ENCODE peak calls at places on chromosomes 1 and 21, in five cellular contexts. V, F, S, J and P are unnamed samples.

GRCh38 chr1:230197644-230198567 is 130.9 kb downstream of the GALNT2 start:
- DNase-seq in S (no peak), J (no peak), V (no peak), F (no peak), P (no peak)

GRCh38 chr1:157154940-157155514 is 16.8 kb upstream of the ETV3 start:
- DNase-seq in S (no peak), J (peak; percentile 50), F (peak; percentile 63), V (no peak), P (no peak)

GRCh38 chr1:22828151-22828817 is 117.6 kb downstream of the EPHB2 start:
- DNase-seq in F (peak; percentile 36), V (no peak), J (peak; percentile 41), S (no peak), P (no peak)

GRCh38 chr21:34796518-34797201 is 127.9 kb downstream of the CLIC6 start:
- DNase-seq in J (no peak), S (no peak), V (no peak), F (no peak), P (no peak)

GRCh38 chr1:90781429-90782020 is 64.4 kb upstream of the BARHL2 start:
- DNase-seq in S (no peak), V (no peak), F (no peak), J (no peak), P (no peak)

GRCh38 chr1:198858026-198858425 is 219.2 kb downstream of the PTPRC start:
- DNase-seq in S (no peak), F (peak; percentile 50), J (no peak), V (no peak), P (no peak)

GRCh38 chr1:62209931-62210595 is 15.4 kb downstream of the L1TD1 start:
- DNase-seq in S (no peak), F (no peak), J (peak; percentile 72), V (no peak), P (no peak)

GRCh38 chr1:67896826-67897225 is 63.6 kb upstream of the GNG12 start:
- DNase-seq in V (no peak), S (no peak), F (no peak), J (no peak), P (no peak)

GRCh38 chr1:69321311-69321710 is 246.4 kb upstream of the LRRC7 start:
- DNase-seq in S (no peak), V (no peak), J (no peak), F (no peak), P (no peak)

GRCh38 chr21:38282921-38283320 is 26.1 kb downstream of the KCNJ15 start:
- DNase-seq in S (no peak), J (peak; percentile 32), F (peak; percentile 66), V (no peak), P (no peak)

GRCh38 chr1:205943245-205943644 is at the start of gene SLC26A9:
- DNase-seq in F (no peak), S (no peak), V (no peak), J (no peak), P (no peak)

GRCh38 chr1:169624122-169624521 is 5.8 kb downstream of the SELP start:
- DNase-seq in F (no peak), V (no peak), J (no peak), S (no peak), P (no peak)

GRCh38 chr1:151833172-151833571 is 1.6 kb upstream of the RORC start:
- DNase-seq in V (no peak), S (no peak), J (no peak), F (no peak), P (no peak)

GRCh38 chr21:38637161-38637560 is 138.9 kb upstream of the ERG start:
- DNase-seq in S (no peak), F (no peak), J (no peak), V (no peak), P (no peak)

GRCh38 chr1:161706116-161706482 is 930 bp upstream of the FCRLA start:
- DNase-seq in J (no peak), V (no peak), F (no peak), S (no peak), P (no peak)

GRCh38 chr1:161707503-161707902 is 474 bp downstream of the FCRLA start:
- DNase-seq in F (no peak), S (no peak), J (no peak), V (no peak), P (no peak)

GRCh38 chr1:161706483-161707347 is at the start of gene FCRLA:
- DNase-seq in S (no peak), F (peak; percentile 97), J (peak; percentile 9), V (no peak), P (no peak)

GRCh38 chr1:161702250-161702649 is 4.8 kb upstream of the FCRLA start:
- DNase-seq in F (no peak), S (no peak), J (no peak), V (no peak), P (no peak)

DNA sequence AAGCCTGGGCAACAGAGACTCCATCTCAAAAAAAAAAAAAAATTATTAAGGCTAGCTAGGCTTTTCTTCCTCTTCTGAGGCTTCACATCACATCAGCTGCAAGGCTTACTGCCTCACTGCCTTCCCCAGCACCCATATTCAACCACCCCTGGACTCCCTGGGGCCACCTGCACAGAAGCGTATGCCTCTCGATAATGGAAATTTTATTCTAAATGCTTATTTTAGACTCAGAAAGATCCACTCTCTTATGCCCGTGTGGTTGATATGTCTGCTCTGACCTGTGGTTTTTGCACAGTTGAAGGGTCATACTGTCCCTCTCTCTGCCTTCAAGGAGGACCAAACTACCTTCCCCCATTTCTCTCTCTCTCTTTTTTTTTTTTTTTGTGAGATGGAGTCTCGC is 1.5 kb upstream of the FCRLA start:
- DNase-seq in F (no peak), V (no peak), S (no peak), J (no peak), P (no peak)
- H3K4me2 ChIP-seq in F (no peak overlapping the region), V (no peak overlapping the region), S (no peak overlapping the region), J (no peak overlapping the region), P (no peak overlapping the region)

DNA sequence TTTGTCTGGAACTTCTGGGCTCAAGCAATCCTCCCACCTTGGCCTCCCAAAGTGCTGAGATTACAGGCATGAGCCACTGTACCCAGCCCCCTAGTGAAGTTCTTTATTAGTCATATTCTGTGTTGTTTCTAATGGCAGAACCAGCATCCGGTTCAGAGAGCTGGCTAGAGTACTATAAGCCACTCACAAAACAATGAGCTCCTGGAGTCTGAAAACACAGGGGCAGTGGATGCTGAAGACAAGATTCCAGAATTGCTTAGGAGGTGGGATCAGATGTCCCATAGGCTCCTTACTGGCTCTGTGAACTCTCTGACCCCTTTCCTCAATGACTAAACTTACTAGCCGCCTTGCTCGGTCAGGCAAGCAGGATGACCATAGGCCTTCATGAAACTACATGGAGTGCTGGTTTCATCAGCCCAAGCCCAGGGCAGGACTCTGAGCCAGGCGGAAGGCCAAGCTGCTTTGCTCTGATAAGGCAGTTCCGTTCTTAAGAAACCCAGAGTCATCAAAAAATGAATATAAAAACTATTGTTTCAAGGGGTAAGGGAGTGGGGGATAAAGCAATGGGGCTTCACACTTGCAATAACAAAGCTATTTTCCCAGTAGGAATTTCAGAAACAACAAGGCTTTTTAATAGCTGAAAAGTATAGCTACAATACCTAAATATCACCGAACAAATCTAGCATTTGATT is 8.1 kb downstream of the MTHFR start:
- DNase-seq in J (peak; percentile 13), S (no peak), V (no peak), F (no peak), P (no peak)
- H2BK12ac ChIP-seq in J (no peak overlapping the region), S (no peak overlapping the region), V (no peak overlapping the region), F (no peak overlapping the region), P (no peak overlapping the region)

DNA sequence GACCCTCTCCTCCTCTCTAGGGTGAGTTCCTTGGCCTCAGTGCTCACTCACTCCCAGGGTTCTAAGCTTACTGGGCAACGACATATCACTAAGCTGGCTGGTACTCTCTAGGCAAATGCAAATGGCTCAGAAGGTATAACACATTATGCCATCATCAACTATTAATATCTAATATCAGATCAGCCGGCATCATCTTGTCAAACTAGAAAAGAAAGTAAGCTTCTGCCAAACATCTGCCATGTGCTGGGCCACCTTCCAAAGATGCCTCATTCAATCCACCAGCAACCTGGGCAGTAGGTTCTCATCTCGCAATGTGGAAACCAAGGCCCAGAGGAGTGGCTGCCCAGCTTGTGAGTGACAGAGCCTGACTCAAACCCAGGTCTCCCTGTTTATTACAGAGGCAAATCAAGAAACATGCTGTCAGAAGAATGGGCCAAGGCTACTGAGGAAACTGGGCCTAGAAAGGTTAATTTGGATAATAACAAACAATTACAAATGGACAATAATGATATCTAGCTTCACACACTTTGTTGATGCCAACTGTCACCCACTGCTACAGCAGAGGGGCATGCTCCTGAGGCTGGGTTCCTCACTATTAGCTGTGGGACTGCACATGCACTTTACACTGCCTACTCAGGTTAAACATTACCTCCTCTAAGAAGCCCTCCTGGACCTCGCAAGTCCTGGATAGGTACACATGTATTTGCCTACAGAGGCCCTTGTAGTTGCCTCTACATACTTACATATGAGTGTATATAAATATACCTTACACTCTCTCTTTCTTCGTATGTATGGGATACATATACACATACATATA is 183.3 kb upstream of the JUN start:
- DNase-seq in F (no peak), S (no peak), V (no peak), J (no peak), P (no peak)
- H3K23ac ChIP-seq in F (no peak overlapping the region), S (no peak overlapping the region), V (no peak overlapping the region), J (no peak overlapping the region), P (no peak overlapping the region)

GRCh38 chr1:44619261-44619900 is 54.9 kb downstream of the TMEM53 start:
- DNase-seq in F (no peak), J (no peak), S (no peak), V (no peak), P (no peak)

GRCh38 chr1:44620072-44620471 is 54.2 kb downstream of the TMEM53 start:
- DNase-seq in F (no peak), J (no peak), V (no peak), S (no peak), P (no peak)

GRCh38 chr1:44617703-44618029 is 56.6 kb downstream of the TMEM53 start:
- DNase-seq in F (no peak), J (no peak), S (no peak), V (no peak), P (no peak)

GRCh38 chr1:44616284-44616990 is 57.8 kb downstream of the TMEM53 start:
- DNase-seq in S (no peak), F (no peak), V (no peak), J (no peak), P (no peak)

DNA sequence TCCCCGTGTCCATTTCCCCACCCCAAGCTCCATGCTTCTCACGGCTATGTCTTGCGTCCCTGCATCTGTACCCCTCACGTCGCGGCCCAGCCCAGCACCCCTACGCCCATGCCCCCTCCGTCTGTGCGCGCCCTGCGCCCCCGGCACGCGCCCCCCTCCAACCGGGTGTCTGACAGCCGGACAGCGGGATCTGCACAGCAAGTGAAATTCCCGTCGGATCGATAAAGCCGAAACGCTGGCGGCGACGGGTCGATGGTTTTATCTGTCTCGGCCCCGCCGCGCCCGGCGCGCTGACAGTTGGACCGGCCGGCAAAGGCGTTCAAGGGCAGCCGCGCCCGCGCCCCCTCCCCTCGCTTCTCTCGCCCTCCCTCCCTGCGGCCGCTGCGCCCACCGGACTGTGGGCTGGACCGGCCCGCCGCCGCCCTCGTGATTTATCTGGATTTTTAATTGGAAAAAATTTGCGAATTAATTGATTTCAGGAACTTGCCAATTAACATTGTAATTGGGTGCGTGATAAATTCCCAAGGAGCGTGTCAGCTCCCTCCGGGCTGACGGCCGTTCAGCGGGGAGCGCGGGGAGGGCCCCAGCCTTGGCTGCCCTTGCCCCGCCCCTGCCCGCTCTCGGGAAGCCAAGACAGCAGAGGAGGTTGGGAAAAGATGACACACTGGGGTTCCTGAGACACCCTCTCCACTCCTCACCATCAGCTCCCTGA is 57.1 kb downstream of the TMEM53 start:
- DNase-seq in V (no peak), J (no peak), S (no peak), F (peak; percentile 41), P (no peak)
- H3K4me2 ChIP-seq in V (peak overlapping the region; percentile 45), J (peak overlapping the region; percentile 52), S (peak overlapping the region; percentile 86), F (peak overlapping the region; percentile 47), P (peak overlapping the region; percentile 86)